ENCODE peak calls at places on chromosomes 1 and 21, in nine cellular contexts. U, H, P, F, L, A, S, K and Q are unnamed samples.

GRCh38 chr1:63368131-63368530 is 704 bp downstream of the ALG6 start:
- DNase-seq in U (no peak), H (no peak), P (peak; percentile 8), F (no peak), L (no peak), A (peak; percentile 29), S (no peak), K (no peak), Q (no peak)

GRCh38 chr1:220077887-220078286 is 11.7 kb downstream of the BPNT1 start:
- DNase-seq in U (no peak), H (no peak), P (no peak), F (no peak), L (no peak), A (no peak), S (no peak), K (no peak), Q (no peak)

GRCh38 chr21:39087238-39087975 is 95.8 kb downstream of the PSMG1 start:
- DNase-seq in U (no peak), H (no peak), P (no peak), F (no peak), L (no peak), A (no peak), S (no peak), K (no peak), Q (no peak)

GRCh38 chr1:201180133-201180532 is 10.5 kb upstream of the IGFN1 start:
- DNase-seq in U (no peak), H (no peak), P (no peak), F (no peak), L (no peak), A (no peak), S (no peak), K (no peak), Q (no peak)

GRCh38 chr1:240991230-240991629 is 365.8 kb downstream of the RGS7 start:
- DNase-seq in U (no peak), H (no peak), P (no peak), F (no peak), L (no peak), A (no peak), S (no peak), K (no peak), Q (no peak)

GRCh38 chr1:241593186-241593585 is 47.0 kb downstream of the CHML start:
- DNase-seq in U (no peak), H (no peak), P (no peak), F (no peak), L (no peak), A (no peak), S (no peak), K (no peak), Q (no peak)

GRCh38 chr1:94863919-94864318 is 43.8 kb downstream of the SLC44A3 start:
- DNase-seq in U (peak; percentile 70), H (no peak), P (no peak), F (no peak), L (peak; percentile 83), A (no peak), S (no peak), K (peak; percentile 92), Q (no peak)

GRCh38 chr1:118984990-118985608 is 3.0 kb downstream of the TBX15 start:
- DNase-seq in U (no peak), H (no peak), P (no peak), F (no peak), L (no peak), A (no peak), S (no peak), K (no peak), Q (no peak)

GRCh38 chr1:89758127-89758526 is 62.7 kb upstream of the LRRC8D start:
- DNase-seq in U (no peak), H (no peak), P (no peak), F (no peak), L (no peak), A (no peak), S (no peak), K (no peak), Q (no peak)

GRCh38 chr1:44707959-44708831 is 22.8 kb downstream of the RNU5D-1 start:
- DNase-seq in U (no peak), H (no peak), P (peak; percentile 21), F (no peak), L (peak; percentile 70), A (peak; percentile 69), S (peak; percentile 54), K (peak; percentile 69), Q (no peak)

GRCh38 chr1:228405979-228406265 is 713 bp downstream of the TRIM11 start:
- DNase-seq in U (no peak), H (no peak), P (no peak), F (no peak), L (no peak), A (no peak), S (no peak), K (no peak), Q (no peak)

GRCh38 chr1:88683516-88683847 is 591 bp upstream of the PKN2 start:
- DNase-seq in U (peak; percentile 64), H (no peak), P (no peak), F (peak; percentile 17), L (no peak), A (peak; percentile 39), S (no peak), K (no peak), Q (peak; percentile 57)

GRCh38 chr1:15951341-15952153 is 24.4 kb downstream of the ZBTB17 start:
- DNase-seq in U (no peak), H (no peak), P (no peak), F (no peak), L (no peak), A (no peak), S (no peak), K (no peak), Q (no peak)

GRCh38 chr1:11281518-11282331 is 8.7 kb downstream of the UBIAD1 start:
- DNase-seq in U (no peak), H (no peak), P (no peak), F (no peak), L (no peak), A (no peak), S (no peak), K (peak; percentile 98), Q (no peak)

GRCh38 chr1:231161711-231162299 is at the start of gene TRIM67:
- DNase-seq in U (no peak), H (no peak), P (peak; percentile 53), F (no peak), L (peak; percentile 37), A (peak; percentile 59), S (no peak), K (no peak), Q (no peak)

GRCh38 chr1:244106173-244106572 is 55.1 kb downstream of the ZBTB18 start:
- DNase-seq in U (no peak), H (no peak), P (no peak), F (no peak), L (no peak), A (no peak), S (no peak), K (no peak), Q (no peak)

GRCh38 chr1:100909018-100909417 is 13.1 kb downstream of the SLC30A7 start:
- DNase-seq in U (no peak), H (no peak), P (no peak), F (no peak), L (no peak), A (no peak), S (no peak), K (no peak), Q (no peak)

GRCh38 chr21:42583150-42583991 is 69.7 kb downstream of the SLC37A1 start:
- DNase-seq in U (no peak), H (no peak), P (no peak), F (no peak), L (no peak), A (no peak), S (no peak), K (no peak), Q (peak; percentile 36)

GRCh38 chr1:208010070-208010469 is 99.1 kb upstream of the CD34 start:
- DNase-seq in U (no peak), H (no peak), P (no peak), F (no peak), L (no peak), A (no peak), S (no peak), K (no peak), Q (no peak)

GRCh38 chr1:36845802-36846201 is 188.5 kb downstream of the GRIK3 start:
- DNase-seq in U (no peak), H (no peak), P (no peak), F (no peak), L (no peak), A (no peak), S (no peak), K (no peak), Q (no peak)

GRCh38 chr1:188170935-188171334 is 1342.2 kb downstream of the PLA2G4A start:
- DNase-seq in U (no peak), H (no peak), P (peak; percentile 14), F (no peak), L (no peak), A (no peak), S (no peak), K (no peak), Q (no peak)

GRCh38 chr1:114131526-114132220 is 22.0 kb downstream of the SYT6 start:
- DNase-seq in U (no peak), H (no peak), P (no peak), F (no peak), L (no peak), A (no peak), S (no peak), K (no peak), Q (no peak)

GRCh38 chr21:44519346-44520325 is 20.4 kb downstream of the KRTAP10-1 start:
- DNase-seq in U (no peak), H (no peak), P (no peak), F (no peak), L (no peak), A (no peak), S (no peak), K (no peak), Q (peak; percentile 26)

GRCh38 chr1:24507423-24507804 is 4.8 kb downstream of the RCAN3 start:
- DNase-seq in U (no peak), H (no peak), P (no peak), F (no peak), L (no peak), A (no peak), S (peak; percentile 74), K (no peak), Q (no peak)

GRCh38 chr1:14913475-14914155 is 239.9 kb upstream of the TMEM51 start:
- DNase-seq in U (no peak), H (no peak), P (peak; percentile 67), F (no peak), L (no peak), A (no peak), S (no peak), K (no peak), Q (no peak)

GRCh38 chr1:63883494-63884235 is 109.8 kb downstream of the ROR1 start:
- DNase-seq in U (no peak), H (no peak), P (no peak), F (no peak), L (no peak), A (no peak), S (no peak), K (no peak), Q (no peak)

GRCh38 chr21:17660862-17661261 is 48.2 kb upstream of the BTG3 start:
- DNase-seq in U (no peak), H (no peak), P (no peak), F (no peak), L (no peak), A (no peak), S (no peak), K (no peak), Q (no peak)

GRCh38 chr1:100883963-100884362 is 10.7 kb downstream of the EXTL2 start:
- DNase-seq in U (no peak), H (no peak), P (no peak), F (no peak), L (peak; percentile 19), A (peak; percentile 34), S (no peak), K (peak; percentile 70), Q (no peak)